ENCODE peak calls at places on chromosomes 12 and 14, in six cellular contexts. B is kidney; I is thyroid gland; W is Panc1; H is CD8-positive, alpha-beta T cell; S is heart right ventricle. D is an unnamed sample.
A peak's percentile ranks its signal among the peaks of the same experiment; 100 is the strongest.

GRCh38 chr12:55626154-55626553 is 10.5 kb upstream of the OR10P1 start:
- DNase-seq in I (no peak), H (no peak), B (no peak), W (no peak), S (peak; percentile 43), D (no peak)

GRCh38 chr12:50933459-50934124 is 18.8 kb upstream of the HIGD1C start:
- DNase-seq in W (no peak), H (no peak), I (no peak), B (no peak), S (no peak), D (no peak)

GRCh38 chr12:120453977-120454376 is 7.7 kb downstream of the GATC start:
- DNase-seq in I (no peak), S (no peak), W (no peak), H (no peak), B (no peak), D (no peak)

GRCh38 chr12:42759622-42760273 is 170.2 kb upstream of the PRICKLE1 start:
- DNase-seq in B (no peak), S (peak; percentile 67), I (peak; percentile 73), W (no peak), H (no peak), D (peak; percentile 76)

GRCh38 chr12:45655186-45655585 is 74.3 kb upstream of the ARID2 start:
- DNase-seq in W (no peak), H (peak; percentile 63), S (no peak), I (no peak), B (no peak), D (no peak)

GRCh38 chr12:122518908-122519307 is 7.8 kb downstream of the RSRC2 start:
- DNase-seq in S (no peak), H (no peak), B (no peak), I (no peak), W (no peak), D (no peak)

GRCh38 chr12:57456145-57456700 is 1.1 kb downstream of the INHBE start:
- DNase-seq in B (no peak), S (no peak), H (peak; percentile 52), W (no peak), I (peak; percentile 35), D (peak; percentile 25)

GRCh38 chr12:122946690-122947271 is 19.5 kb downstream of the ABCB9 start:
- DNase-seq in H (peak; percentile 47), I (peak; percentile 49), S (peak; percentile 73), B (peak; percentile 95), W (peak; percentile 91), D (peak; percentile 93)

GRCh38 chr14:64444984-64445845 is 20.1 kb upstream of the AKAP5 start:
- DNase-seq in H (peak; percentile 24), B (no peak), S (no peak), W (no peak), I (no peak), D (no peak)

GRCh38 chr12:2555487-2556082 is 239.2 kb upstream of the FKBP4 start:
- DNase-seq in B (no peak), H (no peak), I (no peak), S (no peak), W (no peak), D (no peak)

GRCh38 chr12:71007025-71007424 is 86.5 kb upstream of the PTPRR start:
- DNase-seq in B (no peak), I (no peak), W (no peak), S (no peak), H (no peak), D (no peak)

GRCh38 chr12:98894412-98895085 is 249.5 kb downstream of the APAF1 start:
- DNase-seq in B (no peak), W (no peak), S (no peak), I (no peak), H (no peak), D (no peak)

GRCh38 chr12:30047499-30048262 is 263.9 kb upstream of the TMTC1 start:
- DNase-seq in I (no peak), H (no peak), S (no peak), B (no peak), W (no peak), D (no peak)

GRCh38 chr12:116885496-116885895 is 4.3 kb upstream of the HRK start:
- DNase-seq in H (no peak), S (no peak), B (no peak), I (no peak), W (no peak), D (no peak)

GRCh38 chr12:122517877-122518276 is 8.9 kb downstream of the RSRC2 start:
- DNase-seq in H (no peak), S (no peak), I (no peak), B (no peak), W (no peak), D (no peak)

GRCh38 chr14:91261986-91262549 is 17.6 kb upstream of the GPR68 start:
- DNase-seq in H (no peak), S (no peak), W (no peak), I (no peak), B (no peak), D (no peak)

GRCh38 chr14:95196268-95196667 is 38.9 kb upstream of the DICER1 start:
- DNase-seq in S (no peak), B (no peak), W (no peak), H (no peak), I (no peak), D (no peak)

GRCh38 chr14:36713960-36714703 is 52.5 kb downstream of the PAX9 start:
- DNase-seq in B (no peak), S (no peak), H (no peak), W (no peak), I (no peak), D (no peak)

GRCh38 chr14:71372411-71372838 is 465.2 kb downstream of the PCNX1 start:
- DNase-seq in I (no peak), W (peak; percentile 60), H (no peak), S (no peak), B (no peak), D (peak; percentile 16)

GRCh38 chr12:110932048-110932447 is 11.7 kb upstream of the MYL2 start:
- DNase-seq in B (no peak), H (no peak), I (no peak), W (no peak), S (no peak), D (no peak)

GRCh38 chr14:100788517-100789365 is 37.2 kb upstream of the MEG3 start:
- DNase-seq in S (no peak), I (no peak), B (no peak), H (no peak), W (no peak), D (no peak)

GRCh38 chr14:44895716-44896115 is 66.0 kb downstream of the KLHL28 start:
- DNase-seq in W (no peak), H (no peak), I (no peak), B (no peak), S (no peak), D (no peak)

GRCh38 chr12:868722-869121 is 80.8 kb downstream of the RAD52 start:
- DNase-seq in H (no peak), I (no peak), B (no peak), S (no peak), W (no peak), D (no peak)

GRCh38 chr14:91140672-91141071 is 26.8 kb downstream of the DGLUCY start:
- DNase-seq in S (no peak), W (no peak), I (no peak), H (no peak), B (no peak), D (no peak)

GRCh38 chr12:62166525-62166924 is 93.7 kb upstream of the USP15 start:
- DNase-seq in B (no peak), S (no peak), H (no peak), I (no peak), W (no peak), D (no peak)

GRCh38 chr12:80701388-80701787 is 6.0 kb upstream of the MYF6 start:
- DNase-seq in W (no peak), S (no peak), I (no peak), H (no peak), B (no peak), D (no peak)

GRCh38 chr12:47509398-47509851 is 196.4 kb downstream of the RPAP3 start:
- DNase-seq in I (no peak), S (no peak), B (no peak), H (no peak), W (no peak), D (no peak)

GRCh38 chr12:47507221-47507620 is 198.6 kb downstream of the RPAP3 start:
- DNase-seq in W (no peak), B (no peak), H (no peak), I (no peak), S (no peak), D (no peak)

GRCh38 chr12:47504775-47505446 is 200.9 kb downstream of the RPAP3 start:
- DNase-seq in I (no peak), S (no peak), H (no peak), B (no peak), W (no peak), D (no peak)
- H3K27ac ChIP-seq in I (no peak overlapping the region), S (no peak overlapping the region), H (no peak overlapping the region), B (no peak overlapping the region), W (no peak overlapping the region), D (no peak overlapping the region)

DNA sequence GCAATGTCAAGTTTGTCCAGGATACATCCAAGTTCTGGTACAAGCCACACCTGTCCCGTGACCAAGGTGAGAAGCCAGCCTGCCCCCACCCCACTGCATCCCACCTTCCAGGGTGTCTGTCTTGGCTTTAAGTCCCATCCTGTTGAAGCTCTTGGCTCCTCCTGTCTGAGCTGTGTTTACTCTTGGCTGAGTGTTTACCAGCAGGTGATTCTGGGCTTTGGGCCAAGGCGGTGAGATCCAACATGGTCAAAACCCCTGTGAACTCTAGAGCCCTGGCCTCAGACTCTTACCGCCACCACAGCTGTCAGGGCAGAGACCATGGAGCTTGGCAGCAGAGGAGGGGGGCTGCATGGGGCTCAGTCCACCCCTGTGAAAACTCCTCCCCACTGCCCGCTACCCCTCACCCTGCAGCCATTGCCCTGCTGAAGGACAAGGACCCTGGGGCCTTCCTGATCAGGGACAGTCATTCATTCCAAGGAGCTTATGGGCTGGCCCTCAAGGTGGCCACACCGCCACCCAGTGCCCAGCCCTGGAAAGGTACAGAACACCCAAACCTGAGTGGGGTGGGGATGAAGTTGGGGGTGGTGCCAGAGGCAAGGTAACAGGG is 11.6 kb downstream of the TNS2 start:
- DNase-seq in S (no peak), B (peak; percentile 71), W (no peak), I (peak; percentile 85), H (no peak), D (peak; percentile 86)
- TF ChIP-seq CTCF in S (no peak), B (peak; percentile 26), W (peak; percentile 71), I (peak; percentile 17), H (no peak), D (peak; percentile 39)

DNA sequence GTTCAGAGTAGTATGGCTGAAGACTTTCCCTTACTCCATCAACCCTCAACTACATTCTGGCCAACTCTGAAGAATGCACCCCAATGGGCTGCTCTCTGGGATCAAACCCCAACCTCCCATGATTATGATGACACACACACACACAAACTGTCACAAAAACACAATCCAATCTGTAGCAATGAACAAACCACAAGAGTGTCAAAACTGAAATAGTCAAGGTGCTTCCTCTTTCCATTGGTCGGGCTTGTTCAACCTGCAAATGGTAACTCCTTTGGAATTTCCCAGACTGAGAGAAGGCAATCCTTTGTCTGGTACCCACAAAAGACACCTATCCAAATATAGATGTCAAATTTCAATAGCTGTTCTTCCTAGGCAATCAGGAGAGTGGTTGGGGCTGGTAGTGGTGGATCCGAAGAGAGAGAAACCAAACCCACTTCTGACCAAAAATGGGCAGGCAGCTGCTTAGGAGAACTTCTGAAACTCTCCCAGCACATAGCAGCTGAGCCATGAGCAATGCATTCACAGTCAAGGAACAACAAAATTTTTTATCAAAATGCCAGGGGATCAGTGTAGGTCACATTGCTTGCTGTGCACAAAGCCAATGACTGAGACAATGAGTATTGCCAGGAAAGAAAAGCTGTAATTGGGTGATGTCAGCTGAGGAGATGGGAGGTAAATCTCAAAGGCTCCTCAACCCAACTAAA is 191.6 kb downstream of the KITLG start:
- DNase-seq in W (no peak), H (no peak), B (no peak), S (no peak), I (no peak), D (no peak)
- H3K4me1 ChIP-seq in W (no peaks in the 10 kb centered on the region), H (no peaks in the 10 kb centered on the region), B (no peaks in the 10 kb centered on the region), S (no peaks in the 10 kb centered on the region), I (no peaks in the 10 kb centered on the region), D (no peaks in the 10 kb centered on the region)

GRCh38 chr14:78543433-78543832 is 373.3 kb downstream of the NRXN3 start:
- DNase-seq in S (no peak), B (no peak), H (no peak), I (no peak), W (no peak), D (no peak)
- H3K27ac ChIP-seq in S (no peak overlapping the region), B (no peak overlapping the region), H (no peak overlapping the region), I (no peak overlapping the region), W (no peak overlapping the region), D (no peak overlapping the region)